ENCODE peak calls at places on chromosomes 16 and 17, in eight cellular contexts. G, X, W, N, F, L, Y and M are unnamed samples.

GRCh38 chr17:32123782-32124181 is 18.5 kb upstream of the RHOT1 start:
- DNase-seq in W (no peak), Y (no peak), L (no peak), G (no peak), X (no peak), F (no peak), N (no peak), M (no peak)

GRCh38 chr17:47896672-47897490 is 845 bp downstream of the SP2 start:
- DNase-seq in G (peak), N (no peak), X (no peak), F (no peak), W (peak), L (no peak), Y (no peak), M (no peak)

GRCh38 chr16:50534958-50535357 is 13.2 kb upstream of the NKD1 start:
- DNase-seq in W (no peak), L (no peak), X (no peak), F (no peak), Y (no peak), G (no peak), N (no peak), M (no peak)

GRCh38 chr17:30600830-30601494 is 123.8 kb downstream of the GOSR1 start:
- DNase-seq in L (no peak), G (no peak), F (no peak), W (peak), X (peak), Y (no peak), N (no peak), M (no peak)

GRCh38 chr16:66263168-66263972 is 103.1 kb upstream of the CDH5 start:
- DNase-seq in L (no peak), X (no peak), F (no peak), Y (no peak), W (no peak), N (no peak), G (no peak), M (no peak)

GRCh38 chr17:65191805-65192740 is 54.9 kb downstream of the RGS9 start:
- DNase-seq in G (no peak), L (no peak), Y (no peak), N (no peak), W (peak), X (no peak), F (no peak), M (peak)

GRCh38 chr17:80475949-80476876 is at the start of gene NPTX1:
- DNase-seq in X (no peak), W (no peak), N (no peak), G (no peak), L (no peak), Y (peak), F (no peak), M (peak)

GRCh38 chr16:56965939-56966515 is 4.3 kb downstream of the CETP start:
- DNase-seq in N (no peak), Y (no peak), L (no peak), W (peak), F (no peak), G (no peak), X (no peak), M (peak)

GRCh38 chr17:72717676-72718075 is 374.8 kb downstream of the SLC39A11 start:
- DNase-seq in Y (no peak), W (no peak), F (no peak), X (no peak), G (no peak), N (no peak), L (no peak), M (no peak)

GRCh38 chr17:43175213-43176118 is 4.5 kb downstream of the NBR1 start:
- DNase-seq in W (no peak), N (no peak), X (no peak), Y (no peak), F (no peak), L (no peak), G (no peak), M (no peak)

GRCh38 chr17:16953347-16953746 is 18.6 kb downstream of the TNFRSF13B start:
- DNase-seq in Y (no peak), X (no peak), G (no peak), W (no peak), L (no peak), F (no peak), N (no peak), M (no peak)

GRCh38 chr17:41666336-41666680 is 22.4 kb upstream of the EIF1 start:
- DNase-seq in G (peak), L (no peak), X (peak), Y (peak), F (peak), W (peak), N (no peak), M (peak)

GRCh38 chr16:26149661-26150060 is 457.9 kb downstream of the HS3ST4 start:
- DNase-seq in Y (no peak), W (no peak), X (no peak), L (no peak), N (no peak), G (no peak), F (no peak), M (no peak)

GRCh38 chr17:35239823-35240222 is 3.0 kb upstream of the SLFN5 start:
- DNase-seq in N (no peak), G (no peak), L (no peak), W (no peak), F (no peak), X (no peak), Y (no peak), M (no peak)

GRCh38 chr17:17408236-17408794 is 68.5 kb upstream of the MED9 start:
- DNase-seq in N (no peak), F (no peak), L (no peak), W (peak), Y (no peak), G (peak), X (peak), M (peak)

GRCh38 chr17:58281511-58282011 is 826 bp upstream of the MPO start:
- DNase-seq in L (no peak), N (no peak), W (no peak), X (no peak), Y (no peak), G (peak), F (no peak), M (no peak)